ENCODE peak calls at places on chromosomes 13 and 19, in eight cellular contexts. O, S, Z, B, U, Y, G and T are unnamed samples.

GRCh38 chr13:34506796-34507195 is 435.3 kb upstream of the NBEA start:
- DNase-seq in O (no peak), S (no peak), Z (no peak), B (no peak), U (no peak), Y (no peak), G (no peak), T (no peak)

GRCh38 chr13:22961835-22962537 is 218.8 kb upstream of the SGCG start:
- DNase-seq in O (no peak), S (no peak), Z (no peak), B (no peak), U (no peak), Y (no peak), G (no peak), T (no peak)

GRCh38 chr13:108919036-108919907 is 289.9 kb downstream of the MYO16 start:
- DNase-seq in O (no peak), S (peak; percentile 79), Z (no peak), B (no peak), U (no peak), Y (no peak), G (peak; percentile 46), T (no peak)

GRCh38 chr19:16876904-16877361 is 11.9 kb upstream of the F2RL3 start:
- DNase-seq in O (no peak), S (no peak), Z (no peak), B (no peak), U (no peak), Y (no peak), G (peak; percentile 49), T (no peak)

GRCh38 chr19:4284176-4284958 is 5.3 kb downstream of the SHD start:
- DNase-seq in O (no peak), S (peak; percentile 12), Z (peak; percentile 69), B (peak; percentile 66), U (no peak), Y (no peak), G (no peak), T (no peak)

GRCh38 chr13:41462427-41462826 is 5.1 kb downstream of the RGCC start:
- DNase-seq in O (no peak), S (no peak), Z (no peak), B (no peak), U (no peak), Y (no peak), G (no peak), T (no peak)

GRCh38 chr19:30631035-30631375 is 258.8 kb downstream of the ZNF536 start:
- DNase-seq in O (no peak), S (no peak), Z (no peak), B (no peak), U (no peak), Y (no peak), G (no peak), T (no peak)

GRCh38 chr13:74338341-74338740 is 204.1 kb upstream of the KLF12 start:
- DNase-seq in O (no peak), S (no peak), Z (no peak), B (no peak), U (no peak), Y (no peak), G (no peak), T (no peak)